ENCODE peak calls at places on chromosome 9, in four cellular contexts. R, U, B and Q are unnamed samples.

GRCh38 chr9:99019523-99020331 is 76.0 kb downstream of the COL15A1 start:
- DNase-seq in R (no peak), U (no peak), B (peak), Q (no peak)

GRCh38 chr9:92808726-92809451 is 44.3 kb upstream of the BICD2 start:
- DNase-seq in R (peak), U (peak), B (peak), Q (no peak)

GRCh38 chr9:137273095-137273490 is 4.4 kb upstream of the TOR4A start:
- DNase-seq in R (no peak), U (no peak), B (no peak), Q (no peak)

GRCh38 chr9:121598167-121599000 is 53.0 kb upstream of the DAB2IP start:
- DNase-seq in R (no peak), U (no peak), B (peak), Q (no peak)

GRCh38 chr9:84072621-84073180 is 92.1 kb downstream of the RMI1 start:
- DNase-seq in R (no peak), U (no peak), B (no peak), Q (no peak)

GRCh38 chr9:84493284-84493947 is 152.9 kb upstream of the SLC28A3 start:
- DNase-seq in R (no peak), U (peak), B (no peak), Q (no peak)

GRCh38 chr9:92634712-92635605 is 35.0 kb downstream of the IPPK start:
- DNase-seq in R (peak), U (peak), B (peak), Q (peak)

GRCh38 chr9:14311940-14312572 is 1.9 kb downstream of the NFIB start:
- DNase-seq in R (no peak), U (no peak), B (no peak), Q (no peak)

GRCh38 chr9:110995511-110996340 is 42.5 kb downstream of the LPAR1 start:
- DNase-seq in R (no peak), U (no peak), B (peak), Q (no peak)

GRCh38 chr9:16701347-16701746 is 169.1 kb downstream of the BNC2 start:
- DNase-seq in R (no peak), U (no peak), B (no peak), Q (no peak)